ENCODE peak calls at places on chromosome 21, in seven cellular contexts. O is GM12891, X is K562, K is HepG2, D is SK-N-SH, J is GM12878, U is H1. E is an unnamed sample.

GRCh38 chr21:41651830-41652229 is 115.0 kb downstream of the RIPK4 start:
- DNase-seq in O (no peak), X (no peak), K (no peak), D (no peak), J (no peak), U (no peak), E (no peak)

GRCh38 chr21:39788383-39788782 is 43.4 kb downstream of the IGSF5 start:
- DNase-seq in O (no peak), X (peak; percentile 28), K (peak; percentile 71), D (peak; percentile 75), J (no peak), U (peak; percentile 34), E (no peak)

GRCh38 chr21:26739189-26739588 is 106.0 kb downstream of the ADAMTS1 start:
- DNase-seq in O (no peak), X (no peak), K (no peak), D (no peak), J (no peak), U (no peak), E (no peak)

GRCh38 chr21:37565530-37566223 is 199.1 kb downstream of the DYRK1A start:
- DNase-seq in O (no peak), X (no peak), K (peak; percentile 90), D (no peak), J (no peak), U (no peak), E (no peak)

GRCh38 chr21:34199121-34199910 is 125.9 kb downstream of the MRPS6 start:
- DNase-seq in O (no peak), X (no peak), K (no peak), D (no peak), J (no peak), U (no peak), E (no peak)

GRCh38 chr21:42865361-42866160 is 13.8 kb downstream of the WDR4 start:
- DNase-seq in O (no peak), X (no peak), K (no peak), D (peak; percentile 73), J (no peak), U (no peak), E (no peak)

GRCh38 chr21:33059319-33059894 is 10.5 kb upstream of the OLIG1 start:
- DNase-seq in O (no peak), X (no peak), K (peak; percentile 11), D (no peak), J (no peak), U (no peak), E (no peak)

GRCh38 chr21:39601194-39601940 is 11.4 kb upstream of the B3GALT5 start:
- DNase-seq in O (no peak), X (no peak), K (no peak), D (no peak), J (no peak), U (no peak), E (no peak)

GRCh38 chr21:43004926-43005325 is 30.6 kb downstream of the PKNOX1 start:
- DNase-seq in O (no peak), X (no peak), K (no peak), D (no peak), J (no peak), U (no peak), E (no peak)

GRCh38 chr21:39326607-39327307 is 13.3 kb upstream of the BRWD1 start:
- DNase-seq in O (no peak), X (no peak), K (no peak), D (no peak), J (no peak), U (no peak), E (no peak)

GRCh38 chr21:24023936-24024335 is 1583.3 kb downstream of the MRPL39 start:
- DNase-seq in O (no peak), X (no peak), K (no peak), D (peak; percentile 27), J (no peak), U (no peak), E (no peak)

GRCh38 chr21:36125513-36126121 is 9.3 kb upstream of the CBR3 start:
- DNase-seq in O (no peak), X (peak; percentile 70), K (peak; percentile 32), D (peak; percentile 60), J (no peak), U (no peak), E (no peak)

GRCh38 chr21:25895565-25896205 is 160.9 kb downstream of the GABPA start:
- DNase-seq in O (no peak), X (peak; percentile 35), K (no peak), D (peak; percentile 43), J (no peak), U (no peak), E (no peak)

GRCh38 chr21:35332841-35333426 is 283.8 kb upstream of the RUNX1 start:
- DNase-seq in O (no peak), X (no peak), K (no peak), D (no peak), J (no peak), U (no peak), E (no peak)

GRCh38 chr21:43645414-43645891 is 13.8 kb downstream of the HSF2BP start:
- DNase-seq in O (peak; percentile 37), X (peak; percentile 16), K (peak; percentile 58), D (no peak), J (no peak), U (no peak), E (no peak)

GRCh38 chr21:43689556-43690337 is 29.2 kb upstream of the PDXK start:
- DNase-seq in O (no peak), X (no peak), K (no peak), D (no peak), J (no peak), U (no peak), E (no peak)

GRCh38 chr21:36478207-36478701 is 1.7 kb downstream of the CLDN14 start:
- DNase-seq in O (no peak), X (no peak), K (no peak), D (no peak), J (no peak), U (no peak), E (no peak)

GRCh38 chr21:17189963-17190362 is 322.9 kb upstream of the CXADR start:
- DNase-seq in O (no peak), X (no peak), K (no peak), D (no peak), J (no peak), U (no peak), E (no peak)
- TF ChIP-seq TAF1 in O (no peak), X (no peak), K (no peak), D (no peak), J (no peak), U (no peak), E (no peak)

DNA sequence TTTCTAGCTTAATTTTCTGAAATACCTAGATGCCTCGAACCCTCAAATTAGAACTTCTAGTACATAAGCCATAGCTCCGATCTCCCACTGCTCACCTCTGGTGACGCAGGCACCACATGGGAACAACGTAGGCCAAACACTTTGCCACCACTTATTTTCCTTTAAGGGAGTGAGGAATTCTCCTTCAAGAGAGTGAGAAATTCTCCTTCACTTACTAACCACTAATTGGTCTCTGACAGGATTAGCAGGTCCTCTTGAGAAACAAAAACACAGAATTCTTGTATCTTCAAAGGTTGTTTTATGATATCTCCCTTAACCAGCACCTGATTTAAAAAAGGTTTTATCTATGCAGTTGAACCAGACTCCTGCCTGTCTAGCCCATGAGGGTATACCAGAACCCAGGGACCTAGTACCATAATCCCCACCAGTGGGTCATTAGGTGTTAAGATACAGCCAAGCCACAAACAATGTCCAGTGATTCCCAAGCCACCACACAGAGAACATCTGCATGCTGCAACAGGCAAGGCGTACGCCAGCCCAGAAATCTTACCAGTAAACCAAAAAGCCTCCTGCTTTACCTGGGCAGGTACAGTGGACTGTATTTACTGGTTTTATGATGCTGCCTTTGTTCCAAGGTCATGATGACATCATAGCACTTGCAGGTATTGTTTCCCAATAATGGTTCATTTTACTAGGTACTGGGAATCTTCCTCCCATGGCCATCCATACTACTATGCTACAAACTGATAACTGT is 20.3 kb upstream of the CXADR start:
- DNase-seq in O (no peak), X (no peak), K (peak; percentile 21), D (no peak), J (no peak), U (no peak), E (no peak)
- TF ChIP-seq TAF1 in O (no peak), X (no peak), K (no peak), D (no peak), J (no peak), U (no peak), E (no peak)

DNA sequence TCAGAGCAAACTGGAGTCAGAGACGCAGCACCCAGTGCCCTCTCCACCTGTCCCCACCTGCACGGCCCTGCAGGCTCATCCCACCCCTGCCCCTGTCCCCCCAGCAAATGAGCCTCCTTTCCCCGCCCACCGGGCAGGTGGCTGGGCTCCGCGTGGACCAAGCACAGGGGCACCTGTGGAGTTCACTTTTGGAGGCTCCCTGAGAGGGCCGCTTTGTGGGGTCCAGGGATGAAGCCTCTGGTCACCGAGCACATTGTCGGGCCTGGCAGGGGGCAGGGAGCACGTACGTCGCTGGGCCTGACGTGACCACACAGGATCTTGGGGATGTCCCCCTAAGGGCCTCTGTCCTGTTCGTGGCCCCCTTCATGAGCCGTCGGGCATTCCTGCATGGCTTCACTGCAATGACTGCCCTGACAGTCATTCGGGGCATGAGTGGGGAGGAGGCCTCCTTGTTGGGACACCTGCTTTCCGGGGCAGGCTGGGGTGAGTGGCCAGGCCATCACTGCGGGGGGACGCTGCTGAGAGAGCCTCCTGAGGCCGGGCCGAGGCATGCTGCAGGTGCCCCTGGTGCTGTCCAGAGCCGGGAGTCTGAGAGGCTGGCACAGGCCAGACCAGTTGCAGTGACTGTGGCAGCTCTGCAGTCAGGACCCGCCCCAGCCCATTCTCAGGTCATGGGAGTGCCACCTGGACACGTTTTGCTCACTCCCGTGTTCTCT is 19.7 kb downstream of the SLX9 start:
- DNase-seq in O (no peak), X (no peak), K (no peak), D (no peak), J (no peak), U (no peak), E (no peak)
- TF ChIP-seq TAF1 in O (no peak), X (no peak), K (no peak), D (no peak), J (no peak), U (no peak), E (no peak)

GRCh38 chr21:28442624-28443023 is 550.1 kb downstream of the LTN1 start:
- DNase-seq in O (no peak), X (no peak), K (no peak), D (no peak), J (no peak), U (no peak), E (no peak)

GRCh38 chr21:28436286-28436932 is 556.3 kb downstream of the LTN1 start:
- DNase-seq in O (no peak), X (no peak), K (no peak), D (no peak), J (no peak), U (no peak), E (no peak)

GRCh38 chr21:28439246-28439645 is 553.4 kb downstream of the LTN1 start:
- DNase-seq in O (no peak), X (no peak), K (no peak), D (no peak), J (no peak), U (no peak), E (no peak)

GRCh38 chr21:28442085-28442484 is 550.6 kb downstream of the LTN1 start:
- DNase-seq in O (no peak), X (no peak), K (no peak), D (no peak), J (no peak), U (no peak), E (no peak)

DNA sequence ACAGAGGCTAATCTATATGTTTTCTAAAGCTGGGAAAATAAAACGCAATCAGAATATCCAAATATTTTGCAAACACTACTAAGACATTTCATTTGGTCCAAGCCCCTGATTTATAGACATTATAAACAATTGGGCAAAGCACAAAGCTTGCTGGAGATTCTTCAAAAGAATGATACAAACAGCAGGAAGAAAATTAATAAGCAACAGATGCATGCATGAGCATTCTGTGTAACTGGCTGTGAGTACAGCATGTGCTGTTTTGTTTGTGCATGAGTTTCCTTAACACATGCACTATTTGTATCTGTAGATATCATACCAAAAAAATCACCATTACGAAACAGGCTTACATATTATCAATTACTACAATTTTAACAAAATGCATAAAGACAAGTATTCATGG is 552.8 kb downstream of the LTN1 start:
- DNase-seq in O (no peak), X (no peak), K (no peak), D (no peak), J (no peak), U (no peak), E (no peak)
- TF ChIP-seq TAF1 in O (no peak), X (no peak), K (no peak), D (no peak), J (no peak), U (no peak), E (no peak)